ENCODE peak calls at places on chromosomes 12 and 14, in eight cellular contexts. P, B, K, M, R, C, N and Y are unnamed samples.

GRCh38 chr12:5000204-5000603 is 43.5 kb upstream of the KCNA5 start:
- DNase-seq in P (no peak), B (no peak), K (no peak), M (no peak), R (no peak), C (no peak), N (no peak), Y (no peak)

GRCh38 chr14:96166475-96167223 is 38.0 kb upstream of the BDKRB2 start:
- DNase-seq in P (no peak), B (no peak), K (no peak), M (no peak), R (no peak), C (no peak), N (no peak), Y (peak; percentile 28)

GRCh38 chr12:132077322-132078100 is 66.6 kb downstream of the DDX51 start:
- DNase-seq in P (no peak), B (no peak), K (no peak), M (no peak), R (no peak), C (no peak), N (no peak), Y (peak; percentile 21)

GRCh38 chr14:105945891-105946290 is 419.5 kb downstream of the TMEM121 start:
- DNase-seq in P (peak; percentile 61), B (no peak), K (no peak), M (no peak), R (peak; percentile 34), C (no peak), N (no peak), Y (no peak)

GRCh38 chr12:40921563-40922163 is 229.4 kb downstream of the CNTN1 start:
- DNase-seq in P (peak; percentile 3), B (no peak), K (no peak), M (no peak), R (no peak), C (no peak), N (peak; percentile 41), Y (no peak)

GRCh38 chr14:75469606-75470237 is 41.9 kb downstream of the JDP2 start:
- DNase-seq in P (no peak), B (no peak), K (no peak), M (no peak), R (no peak), C (peak; percentile 90), N (no peak), Y (peak; percentile 89)

GRCh38 chr14:91911474-91912032 is 35.9 kb downstream of the FBLN5 start:
- DNase-seq in P (peak; percentile 59), B (no peak), K (peak; percentile 65), M (no peak), R (peak; percentile 78), C (no peak), N (peak; percentile 58), Y (no peak)

GRCh38 chr14:89283327-89284060 is 133.5 kb downstream of the FOXN3 start:
- DNase-seq in P (peak; percentile 39), B (no peak), K (no peak), M (no peak), R (peak; percentile 50), C (peak; percentile 27), N (no peak), Y (no peak)

GRCh38 chr14:73463411-73463810 is 5.1 kb upstream of the NUMB start:
- DNase-seq in P (peak; percentile 68), B (no peak), K (no peak), M (no peak), R (peak; percentile 87), C (peak; percentile 64), N (no peak), Y (peak; percentile 60)

GRCh38 chr12:32467959-32468863 is 68.9 kb downstream of the FGD4 start:
- DNase-seq in P (no peak), B (no peak), K (no peak), M (no peak), R (no peak), C (no peak), N (no peak), Y (no peak)

GRCh38 chr12:121872546-121873223 is 14.0 kb upstream of the HPD start:
- DNase-seq in P (no peak), B (no peak), K (no peak), M (no peak), R (no peak), C (no peak), N (peak; percentile 20), Y (no peak)

GRCh38 chr12:109387425-109388166 is 39.9 kb downstream of the MYO1H start:
- DNase-seq in P (peak; percentile 28), B (no peak), K (peak; percentile 41), M (no peak), R (peak; percentile 10), C (no peak), N (peak; percentile 53), Y (no peak)